ENCODE peak calls at places on chromosomes 4 and X, in nine cellular contexts. One of them, this sample, is unnamed.
A peak's percentile ranks its signal among the peaks of the same experiment; 100 is the strongest.

GRCh38 chr4:168522371-168522770 is 25.5 kb downstream of the PALLD start:
- DNase-seq in NCI-H2029: no peak
- DNase-seq in T-helper 22 cell: no peak
- DNase-seq in upper lobe of right lung: no peak
- DNase-seq in activated naive CD8-positive, alpha-beta T cell treated with anti-CD3 and anti-CD28 coated beads, Interleukin-2, amount 50 U/mL, for 24 hours: no peak
- DNase-seq in progenitor cell of endocrine pancreas: no peak
- DNase-seq in GM23338: no peak
- DNase-seq in Right ventricle myocardium superior: no peak
- DNase-seq in Kasumi-1: no peak
- DNase-seq in this sample: no peak

GRCh38 chr4:44861756-44862155 is 135.4 kb upstream of the GNPDA2 start:
- DNase-seq in NCI-H2029: no peak
- DNase-seq in T-helper 22 cell: no peak
- DNase-seq in upper lobe of right lung: no peak
- DNase-seq in activated naive CD8-positive, alpha-beta T cell treated with anti-CD3 and anti-CD28 coated beads, Interleukin-2, amount 50 U/mL, for 24 hours: no peak
- DNase-seq in progenitor cell of endocrine pancreas: no peak
- DNase-seq in GM23338: no peak
- DNase-seq in Right ventricle myocardium superior: no peak
- DNase-seq in Kasumi-1: peak; percentile 76
- DNase-seq in this sample: no peak

GRCh38 chrX:3345281-3346081 is 971 bp downstream of the MXRA5 start:
- DNase-seq in NCI-H2029: no peak
- DNase-seq in T-helper 22 cell: no peak
- DNase-seq in upper lobe of right lung: peak; percentile 67
- DNase-seq in activated naive CD8-positive, alpha-beta T cell treated with anti-CD3 and anti-CD28 coated beads, Interleukin-2, amount 50 U/mL, for 24 hours: no peak
- DNase-seq in progenitor cell of endocrine pancreas: peak; percentile 46
- DNase-seq in GM23338: peak; percentile 71
- DNase-seq in Right ventricle myocardium superior: peak; percentile 66
- DNase-seq in Kasumi-1: no peak
- DNase-seq in this sample: no peak

GRCh38 chr4:140005699-140006098 is 148.3 kb downstream of the MAML3 start:
- DNase-seq in NCI-H2029: peak; percentile 42
- DNase-seq in T-helper 22 cell: no peak
- DNase-seq in upper lobe of right lung: no peak
- DNase-seq in activated naive CD8-positive, alpha-beta T cell treated with anti-CD3 and anti-CD28 coated beads, Interleukin-2, amount 50 U/mL, for 24 hours: no peak
- DNase-seq in progenitor cell of endocrine pancreas: no peak
- DNase-seq in GM23338: no peak
- DNase-seq in Right ventricle myocardium superior: no peak
- DNase-seq in Kasumi-1: no peak
- DNase-seq in this sample: no peak

GRCh38 chrX:110286126-110286525 is 31.8 kb downstream of the AMMECR1 start:
- DNase-seq in NCI-H2029: no peak
- DNase-seq in T-helper 22 cell: no peak
- DNase-seq in upper lobe of right lung: no peak
- DNase-seq in activated naive CD8-positive, alpha-beta T cell treated with anti-CD3 and anti-CD28 coated beads, Interleukin-2, amount 50 U/mL, for 24 hours: no peak
- DNase-seq in progenitor cell of endocrine pancreas: no peak
- DNase-seq in GM23338: no peak
- DNase-seq in Right ventricle myocardium superior: no peak
- DNase-seq in Kasumi-1: no peak
- DNase-seq in this sample: no peak

GRCh38 chr4:81845761-81846160 is 374.1 kb upstream of the RASGEF1B start:
- DNase-seq in NCI-H2029: no peak
- DNase-seq in T-helper 22 cell: no peak
- DNase-seq in upper lobe of right lung: no peak
- DNase-seq in activated naive CD8-positive, alpha-beta T cell treated with anti-CD3 and anti-CD28 coated beads, Interleukin-2, amount 50 U/mL, for 24 hours: no peak
- DNase-seq in progenitor cell of endocrine pancreas: no peak
- DNase-seq in GM23338: no peak
- DNase-seq in Right ventricle myocardium superior: no peak
- DNase-seq in Kasumi-1: no peak
- DNase-seq in this sample: no peak

GRCh38 chrX:19744231-19744630 is 143.2 kb downstream of the SH3KBP1 start:
- DNase-seq in NCI-H2029: no peak
- DNase-seq in T-helper 22 cell: no peak
- DNase-seq in upper lobe of right lung: no peak
- DNase-seq in activated naive CD8-positive, alpha-beta T cell treated with anti-CD3 and anti-CD28 coated beads, Interleukin-2, amount 50 U/mL, for 24 hours: no peak
- DNase-seq in progenitor cell of endocrine pancreas: no peak
- DNase-seq in GM23338: no peak
- DNase-seq in Right ventricle myocardium superior: no peak
- DNase-seq in Kasumi-1: no peak
- DNase-seq in this sample: no peak

GRCh38 chr4:15003441-15003890 is 1.2 kb downstream of the CPEB2 start:
- DNase-seq in NCI-H2029: no peak
- DNase-seq in T-helper 22 cell: peak; percentile 43
- DNase-seq in upper lobe of right lung: peak; percentile 85
- DNase-seq in activated naive CD8-positive, alpha-beta T cell treated with anti-CD3 and anti-CD28 coated beads, Interleukin-2, amount 50 U/mL, for 24 hours: peak; percentile 67
- DNase-seq in progenitor cell of endocrine pancreas: peak; percentile 45
- DNase-seq in GM23338: peak; percentile 66
- DNase-seq in Right ventricle myocardium superior: peak; percentile 77
- DNase-seq in Kasumi-1: no peak
- DNase-seq in this sample: peak; percentile 79

GRCh38 chr4:156662921-156663320 is 308.7 kb downstream of the PDGFC start:
- DNase-seq in NCI-H2029: no peak
- DNase-seq in T-helper 22 cell: no peak
- DNase-seq in upper lobe of right lung: no peak
- DNase-seq in activated naive CD8-positive, alpha-beta T cell treated with anti-CD3 and anti-CD28 coated beads, Interleukin-2, amount 50 U/mL, for 24 hours: no peak
- DNase-seq in progenitor cell of endocrine pancreas: no peak
- DNase-seq in GM23338: no peak
- DNase-seq in Right ventricle myocardium superior: no peak
- DNase-seq in Kasumi-1: no peak
- DNase-seq in this sample: no peak

GRCh38 chr4:108149588-108150380 is 18.9 kb downstream of the LEF1 start:
- DNase-seq in NCI-H2029: no peak
- DNase-seq in T-helper 22 cell: no peak
- DNase-seq in upper lobe of right lung: no peak
- DNase-seq in activated naive CD8-positive, alpha-beta T cell treated with anti-CD3 and anti-CD28 coated beads, Interleukin-2, amount 50 U/mL, for 24 hours: no peak
- DNase-seq in progenitor cell of endocrine pancreas: no peak
- DNase-seq in GM23338: no peak
- DNase-seq in Right ventricle myocardium superior: no peak
- DNase-seq in Kasumi-1: no peak
- DNase-seq in this sample: no peak

GRCh38 chr4:48131736-48132135 is 2.3 kb downstream of the TXK start:
- DNase-seq in NCI-H2029: no peak
- DNase-seq in T-helper 22 cell: no peak
- DNase-seq in upper lobe of right lung: no peak
- DNase-seq in activated naive CD8-positive, alpha-beta T cell treated with anti-CD3 and anti-CD28 coated beads, Interleukin-2, amount 50 U/mL, for 24 hours: no peak
- DNase-seq in progenitor cell of endocrine pancreas: no peak
- DNase-seq in GM23338: no peak
- DNase-seq in Right ventricle myocardium superior: no peak
- DNase-seq in Kasumi-1: no peak
- DNase-seq in this sample: no peak

GRCh38 chrX:40573763-40574162 is 7.0 kb upstream of the ATP6AP2 start:
- DNase-seq in NCI-H2029: no peak
- DNase-seq in T-helper 22 cell: no peak
- DNase-seq in upper lobe of right lung: no peak
- DNase-seq in activated naive CD8-positive, alpha-beta T cell treated with anti-CD3 and anti-CD28 coated beads, Interleukin-2, amount 50 U/mL, for 24 hours: peak; percentile 18
- DNase-seq in progenitor cell of endocrine pancreas: no peak
- DNase-seq in GM23338: peak; percentile 39
- DNase-seq in Right ventricle myocardium superior: no peak
- DNase-seq in Kasumi-1: peak; percentile 51
- DNase-seq in this sample: no peak

GRCh38 chrX:19953145-19953544 is 37.7 kb downstream of the BCLAF3 start:
- DNase-seq in NCI-H2029: no peak
- DNase-seq in T-helper 22 cell: no peak
- DNase-seq in upper lobe of right lung: no peak
- DNase-seq in activated naive CD8-positive, alpha-beta T cell treated with anti-CD3 and anti-CD28 coated beads, Interleukin-2, amount 50 U/mL, for 24 hours: no peak
- DNase-seq in progenitor cell of endocrine pancreas: no peak
- DNase-seq in GM23338: no peak
- DNase-seq in Right ventricle myocardium superior: no peak
- DNase-seq in Kasumi-1: no peak
- DNase-seq in this sample: no peak

GRCh38 chrX:153769158-153769864 is 5.3 kb downstream of the PLXNB3 start:
- DNase-seq in NCI-H2029: no peak
- DNase-seq in T-helper 22 cell: no peak
- DNase-seq in upper lobe of right lung: no peak
- DNase-seq in activated naive CD8-positive, alpha-beta T cell treated with anti-CD3 and anti-CD28 coated beads, Interleukin-2, amount 50 U/mL, for 24 hours: no peak
- DNase-seq in progenitor cell of endocrine pancreas: no peak
- DNase-seq in GM23338: no peak
- DNase-seq in Right ventricle myocardium superior: peak; percentile 14
- DNase-seq in Kasumi-1: no peak
- DNase-seq in this sample: peak; percentile 2

GRCh38 chrX:44580466-44580865 is 37.8 kb upstream of the FUNDC1 start:
- DNase-seq in NCI-H2029: no peak
- DNase-seq in T-helper 22 cell: no peak
- DNase-seq in upper lobe of right lung: no peak
- DNase-seq in activated naive CD8-positive, alpha-beta T cell treated with anti-CD3 and anti-CD28 coated beads, Interleukin-2, amount 50 U/mL, for 24 hours: no peak
- DNase-seq in progenitor cell of endocrine pancreas: no peak
- DNase-seq in GM23338: no peak
- DNase-seq in Right ventricle myocardium superior: no peak
- DNase-seq in Kasumi-1: no peak
- DNase-seq in this sample: no peak